ENCODE peak calls at places on chromosome 9, in seven cellular contexts. One of them, this sample, is unnamed.

GRCh38 chr9:133592731-133593409 is 16.3 kb downstream of the FAM163B start:
- DNase-seq in stimulated activated CD4-positive, alpha-beta T cell treated with anti-CD3 and anti-CD28 coated beads, Interleukin-2, amount 100 ng/mL, for 24 hours: no peak
- DNase-seq in activated CD8-positive, alpha-beta memory T cell treated with anti-CD3 and anti-CD28 coated beads for 24 hours: no peak
- DNase-seq in dermis blood vessel endothelial cell: peak
- DNase-seq in naive thymus-derived CD4-positive, alpha-beta T cell: no peak
- DNase-seq in M059J: no peak
- DNase-seq in T-helper 17 cell: no peak
- DNase-seq in this sample: no peak

GRCh38 chr9:134146774-134147493 is 11.1 kb downstream of the WDR5 start:
- DNase-seq in stimulated activated CD4-positive, alpha-beta T cell treated with anti-CD3 and anti-CD28 coated beads, Interleukin-2, amount 100 ng/mL, for 24 hours: no peak
- DNase-seq in activated CD8-positive, alpha-beta memory T cell treated with anti-CD3 and anti-CD28 coated beads for 24 hours: no peak
- DNase-seq in dermis blood vessel endothelial cell: no peak
- DNase-seq in naive thymus-derived CD4-positive, alpha-beta T cell: no peak
- DNase-seq in M059J: no peak
- DNase-seq in T-helper 17 cell: no peak
- DNase-seq in this sample: no peak

GRCh38 chr9:28212979-28213378 is 639.7 kb upstream of the C9orf72 start:
- DNase-seq in stimulated activated CD4-positive, alpha-beta T cell treated with anti-CD3 and anti-CD28 coated beads, Interleukin-2, amount 100 ng/mL, for 24 hours: no peak
- DNase-seq in activated CD8-positive, alpha-beta memory T cell treated with anti-CD3 and anti-CD28 coated beads for 24 hours: no peak
- DNase-seq in dermis blood vessel endothelial cell: peak
- DNase-seq in naive thymus-derived CD4-positive, alpha-beta T cell: no peak
- DNase-seq in M059J: peak
- DNase-seq in T-helper 17 cell: no peak
- DNase-seq in this sample: no peak

GRCh38 chr9:136244776-136245193 is 827 bp downstream of the QSOX2 start:
- DNase-seq in stimulated activated CD4-positive, alpha-beta T cell treated with anti-CD3 and anti-CD28 coated beads, Interleukin-2, amount 100 ng/mL, for 24 hours: no peak
- DNase-seq in activated CD8-positive, alpha-beta memory T cell treated with anti-CD3 and anti-CD28 coated beads for 24 hours: peak
- DNase-seq in dermis blood vessel endothelial cell: no peak
- DNase-seq in naive thymus-derived CD4-positive, alpha-beta T cell: no peak
- DNase-seq in M059J: no peak
- DNase-seq in T-helper 17 cell: no peak
- DNase-seq in this sample: no peak

GRCh38 chr9:35660966-35661413 is 2.9 kb downstream of the CCDC107 start:
- DNase-seq in stimulated activated CD4-positive, alpha-beta T cell treated with anti-CD3 and anti-CD28 coated beads, Interleukin-2, amount 100 ng/mL, for 24 hours: no peak
- DNase-seq in activated CD8-positive, alpha-beta memory T cell treated with anti-CD3 and anti-CD28 coated beads for 24 hours: no peak
- DNase-seq in dermis blood vessel endothelial cell: peak
- DNase-seq in naive thymus-derived CD4-positive, alpha-beta T cell: no peak
- DNase-seq in M059J: peak
- DNase-seq in T-helper 17 cell: no peak
- DNase-seq in this sample: no peak

GRCh38 chr9:100020121-100020780 is 78.5 kb downstream of the ERP44 start:
- DNase-seq in stimulated activated CD4-positive, alpha-beta T cell treated with anti-CD3 and anti-CD28 coated beads, Interleukin-2, amount 100 ng/mL, for 24 hours: no peak
- DNase-seq in activated CD8-positive, alpha-beta memory T cell treated with anti-CD3 and anti-CD28 coated beads for 24 hours: no peak
- DNase-seq in dermis blood vessel endothelial cell: no peak
- DNase-seq in naive thymus-derived CD4-positive, alpha-beta T cell: no peak
- DNase-seq in M059J: peak
- DNase-seq in T-helper 17 cell: no peak
- DNase-seq in this sample: no peak

GRCh38 chr9:130825051-130825651 is 9.9 kb upstream of the ABL1 start:
- DNase-seq in stimulated activated CD4-positive, alpha-beta T cell treated with anti-CD3 and anti-CD28 coated beads, Interleukin-2, amount 100 ng/mL, for 24 hours: no peak
- DNase-seq in activated CD8-positive, alpha-beta memory T cell treated with anti-CD3 and anti-CD28 coated beads for 24 hours: no peak
- DNase-seq in dermis blood vessel endothelial cell: no peak
- DNase-seq in naive thymus-derived CD4-positive, alpha-beta T cell: no peak
- DNase-seq in M059J: peak
- DNase-seq in T-helper 17 cell: no peak
- DNase-seq in this sample: no peak

GRCh38 chr9:34982352-34982751 is 7.2 kb upstream of the DNAJB5 start:
- DNase-seq in stimulated activated CD4-positive, alpha-beta T cell treated with anti-CD3 and anti-CD28 coated beads, Interleukin-2, amount 100 ng/mL, for 24 hours: no peak
- DNase-seq in activated CD8-positive, alpha-beta memory T cell treated with anti-CD3 and anti-CD28 coated beads for 24 hours: no peak
- DNase-seq in dermis blood vessel endothelial cell: no peak
- DNase-seq in naive thymus-derived CD4-positive, alpha-beta T cell: no peak
- DNase-seq in M059J: no peak
- DNase-seq in T-helper 17 cell: no peak
- DNase-seq in this sample: peak

GRCh38 chr9:13291718-13292117 is 12.2 kb upstream of the MPDZ start:
- DNase-seq in stimulated activated CD4-positive, alpha-beta T cell treated with anti-CD3 and anti-CD28 coated beads, Interleukin-2, amount 100 ng/mL, for 24 hours: no peak
- DNase-seq in activated CD8-positive, alpha-beta memory T cell treated with anti-CD3 and anti-CD28 coated beads for 24 hours: no peak
- DNase-seq in dermis blood vessel endothelial cell: no peak
- DNase-seq in naive thymus-derived CD4-positive, alpha-beta T cell: no peak
- DNase-seq in M059J: no peak
- DNase-seq in T-helper 17 cell: no peak
- DNase-seq in this sample: no peak